ENCODE peak calls at places on chromosome 6, in four cellular contexts. One of them, this sample, is unnamed.

GRCh38 chr6:90432937-90433336 is 136.3 kb upstream of the BACH2 start:
- DNase-seq in fibroblast of lung: no peak
- DNase-seq in nephron progenitor cell: no peak
- DNase-seq in NCI-H1105: no peak
- DNase-seq in this sample: no peak

GRCh38 chr6:15755555-15755954 is 92.7 kb upstream of the DTNBP1 start:
- DNase-seq in fibroblast of lung: peak; percentile 79
- DNase-seq in nephron progenitor cell: no peak
- DNase-seq in NCI-H1105: no peak
- DNase-seq in this sample: no peak

GRCh38 chr6:91569071-91569470 is 982.2 kb upstream of the MAP3K7 start:
- DNase-seq in fibroblast of lung: peak; percentile 44
- DNase-seq in nephron progenitor cell: no peak
- DNase-seq in NCI-H1105: no peak
- DNase-seq in this sample: peak; percentile 14

GRCh38 chr6:9628819-9629218 is 786.1 kb downstream of the TFAP2A start:
- DNase-seq in fibroblast of lung: no peak
- DNase-seq in nephron progenitor cell: no peak
- DNase-seq in NCI-H1105: no peak
- DNase-seq in this sample: no peak

GRCh38 chr6:121932071-121933009 is 467.1 kb upstream of the HSF2 start:
- DNase-seq in fibroblast of lung: peak; percentile 76
- DNase-seq in nephron progenitor cell: peak; percentile 70
- DNase-seq in NCI-H1105: no peak
- DNase-seq in this sample: peak; percentile 67

GRCh38 chr6:138517635-138518034 is 18.3 kb upstream of the NHSL1 start:
- DNase-seq in fibroblast of lung: peak; percentile 46
- DNase-seq in nephron progenitor cell: no peak
- DNase-seq in NCI-H1105: no peak
- DNase-seq in this sample: no peak

GRCh38 chr6:45654673-45655072 is 276.9 kb upstream of the SUPT3H start:
- DNase-seq in fibroblast of lung: no peak
- DNase-seq in nephron progenitor cell: no peak
- DNase-seq in NCI-H1105: no peak
- DNase-seq in this sample: no peak

GRCh38 chr6:79609225-79609595 is 21.9 kb upstream of the SH3BGRL2 start:
- DNase-seq in fibroblast of lung: no peak
- DNase-seq in nephron progenitor cell: no peak
- DNase-seq in NCI-H1105: no peak
- DNase-seq in this sample: no peak

GRCh38 chr6:20681243-20681684 is 147.0 kb downstream of the CDKAL1 start:
- DNase-seq in fibroblast of lung: no peak
- DNase-seq in nephron progenitor cell: no peak
- DNase-seq in NCI-H1105: no peak
- DNase-seq in this sample: no peak

GRCh38 chr6:144849920-144850319 is 564.8 kb downstream of the UTRN start:
- DNase-seq in fibroblast of lung: no peak
- DNase-seq in nephron progenitor cell: no peak
- DNase-seq in NCI-H1105: peak; percentile 10
- DNase-seq in this sample: no peak

GRCh38 chr6:133895573-133896343 is 6.8 kb downstream of the TCF21 start:
- DNase-seq in fibroblast of lung: peak; percentile 75
- DNase-seq in nephron progenitor cell: peak; percentile 54
- DNase-seq in NCI-H1105: no peak
- DNase-seq in this sample: no peak

GRCh38 chr6:33116417-33116816 is 40.6 kb downstream of the HLA-DPB1 start:
- DNase-seq in fibroblast of lung: no peak
- DNase-seq in nephron progenitor cell: no peak
- DNase-seq in NCI-H1105: no peak
- DNase-seq in this sample: no peak

GRCh38 chr6:11926594-11927407 is 85.3 kb upstream of the HIVEP1 start:
- DNase-seq in fibroblast of lung: no peak
- DNase-seq in nephron progenitor cell: no peak
- DNase-seq in NCI-H1105: no peak
- DNase-seq in this sample: no peak

GRCh38 chr6:35176625-35177024 is 35.5 kb upstream of the TCP11 start:
- DNase-seq in fibroblast of lung: no peak
- DNase-seq in nephron progenitor cell: no peak
- DNase-seq in NCI-H1105: no peak
- DNase-seq in this sample: no peak

GRCh38 chr6:50655848-50656453 is 57.4 kb upstream of the TFAP2D start:
- DNase-seq in fibroblast of lung: peak; percentile 0
- DNase-seq in nephron progenitor cell: no peak
- DNase-seq in NCI-H1105: no peak
- DNase-seq in this sample: no peak

GRCh38 chr6:29142349-29142748 is 28.4 kb upstream of the OR2J2 start:
- DNase-seq in fibroblast of lung: no peak
- DNase-seq in nephron progenitor cell: no peak
- DNase-seq in NCI-H1105: no peak
- DNase-seq in this sample: no peak

GRCh38 chr6:159969921-159970320 is 1.0 kb downstream of the IGF2R start:
- DNase-seq in fibroblast of lung: peak; percentile 79
- DNase-seq in nephron progenitor cell: peak; percentile 45
- DNase-seq in NCI-H1105: peak; percentile 56
- DNase-seq in this sample: peak; percentile 60

GRCh38 chr6:77136086-77136485 is 327.2 kb downstream of the HTR1B start:
- DNase-seq in fibroblast of lung: no peak
- DNase-seq in nephron progenitor cell: no peak
- DNase-seq in NCI-H1105: no peak
- DNase-seq in this sample: no peak

This sample was measured in foreskin melanocyte.